ENCODE peak calls at places on chromosomes 12 and 14, in eight cellular contexts. U is tibial nerve, X is A549, M is ovary, V is K562, E is GM12878, N is suprapubic skin, H is esophagus muscularis mucosa. A is an unnamed sample.

GRCh38 chr14:77097006-77097688 is 911 bp upstream of the CIPC start:
- DNase-seq in U (no peak), X (no peak), M (no peak), V (no peak), E (no peak), N (no peak), H (no peak), A (no peak)

GRCh38 chr12:14618990-14619389 is 51.3 kb upstream of the PLBD1 start:
- DNase-seq in U (no peak), X (peak), M (no peak), V (no peak), E (no peak), N (no peak), H (no peak), A (no peak)

GRCh38 chr12:29962276-29963035 is 178.7 kb upstream of the TMTC1 start:
- DNase-seq in U (no peak), X (no peak), M (no peak), V (no peak), E (no peak), N (no peak), H (no peak), A (no peak)

GRCh38 chr14:38618514-38618913 is 362.6 kb upstream of the CLEC14A start:
- DNase-seq in U (no peak), X (no peak), M (no peak), V (no peak), E (no peak), N (no peak), H (no peak), A (no peak)

GRCh38 chr12:26188132-26188531 is 7.2 kb upstream of the SSPN start:
- DNase-seq in U (no peak), X (no peak), M (no peak), V (no peak), E (no peak), N (no peak), H (no peak), A (no peak)

GRCh38 chr12:12562016-12562483 is 613 bp downstream of the DUSP16 start:
- DNase-seq in U (no peak), X (no peak), M (no peak), V (peak), E (no peak), N (peak), H (no peak), A (no peak)

GRCh38 chr12:131385313-131386166 is 325.4 kb upstream of the SFSWAP start:
- DNase-seq in U (no peak), X (no peak), M (peak), V (no peak), E (no peak), N (no peak), H (no peak), A (peak)

GRCh38 chr14:72678360-72678759 is 215.5 kb downstream of the DPF3 start:
- DNase-seq in U (no peak), X (no peak), M (no peak), V (no peak), E (no peak), N (no peak), H (no peak), A (no peak)

GRCh38 chr12:46358325-46358700 is 14.3 kb downstream of the SLC38A2 start:
- DNase-seq in U (no peak), X (no peak), M (no peak), V (no peak), E (no peak), N (no peak), H (no peak), A (no peak)

GRCh38 chr14:105646175-105646574 is 119.8 kb downstream of the TMEM121 start:
- DNase-seq in U (no peak), X (no peak), M (no peak), V (no peak), E (no peak), N (no peak), H (no peak), A (peak)

GRCh38 chr12:6468283-6468575 is 2.2 kb downstream of the VAMP1 start:
- DNase-seq in U (no peak), X (no peak), M (no peak), V (no peak), E (no peak), N (no peak), H (no peak), A (no peak)

GRCh38 chr14:68621400-68622365 is 171.2 kb downstream of the ZFP36L1 start:
- DNase-seq in U (no peak), X (no peak), M (peak), V (no peak), E (no peak), N (peak), H (peak), A (no peak)

GRCh38 chr12:39329015-39329414 is 113.9 kb downstream of the KIF21A start:
- DNase-seq in U (no peak), X (no peak), M (no peak), V (no peak), E (no peak), N (no peak), H (no peak), A (no peak)

GRCh38 chr12:107651867-107652449 is 33.6 kb upstream of the PWP1 start:
- DNase-seq in U (no peak), X (no peak), M (no peak), V (no peak), E (no peak), N (no peak), H (no peak), A (no peak)
- TF ChIP-seq EP300 in U (no peak), X (no peak), M (no peak), V (no peak), E (no peak), N (no peak), H (no peak), A (no peak)

GRCh38 chr14:103522649-103523582 is at the start of gene CKB:
- DNase-seq in U (no peak), X (peak), M (peak), V (peak), E (no peak), N (peak), H (no peak), A (no peak)
- H3K4me3 ChIP-seq in U (peak), X (peak), M (peak), V (peak), E (peak), N (peak), H (peak), A (peak)

DNA sequence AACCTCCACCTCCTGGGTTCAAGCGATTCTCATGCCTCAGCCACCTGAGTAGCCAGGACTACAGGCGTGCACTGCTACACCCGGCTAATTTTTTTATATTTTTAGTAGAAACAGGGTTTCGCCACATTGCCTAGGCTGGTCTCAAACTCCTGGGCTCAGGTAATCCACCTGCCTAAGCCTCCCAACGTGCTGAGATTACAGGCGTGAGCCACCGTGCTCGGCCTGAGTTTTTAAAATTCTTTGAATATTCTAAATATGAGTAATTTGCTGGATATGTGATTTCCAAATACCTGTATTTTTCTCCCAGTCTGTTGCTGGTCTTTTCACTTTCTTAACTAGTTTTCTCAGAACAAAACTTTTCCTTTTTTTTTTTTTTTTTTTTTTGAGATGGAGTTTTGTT is 27.4 kb downstream of the GIT2 start:
- DNase-seq in U (no peak), X (no peak), M (no peak), V (no peak), E (no peak), N (no peak), H (no peak), A (no peak)
- TF ChIP-seq EP300 in U (no peak), X (no peak), M (no peak), V (no peak), E (no peak), N (no peak), H (no peak), A (no peak)

DNA sequence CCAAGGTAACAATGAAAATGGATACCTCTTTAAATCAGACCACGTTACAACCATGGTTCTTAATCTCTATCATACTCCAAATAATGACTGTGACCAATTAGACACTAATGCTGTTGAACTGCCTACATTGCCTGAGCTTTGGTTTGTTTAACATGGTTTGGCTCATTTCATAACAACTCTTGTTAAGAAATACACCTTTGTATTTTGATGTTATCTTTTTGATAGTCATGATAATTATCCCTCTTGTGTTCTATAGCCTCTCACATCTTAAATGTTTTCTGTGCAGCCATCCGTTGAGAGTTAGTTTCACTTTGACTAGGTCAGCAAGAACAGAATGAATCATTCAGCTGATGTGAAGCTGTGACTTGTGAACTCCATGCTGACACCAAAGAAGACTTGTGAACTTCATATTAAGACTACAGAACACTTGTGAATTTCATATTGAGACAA is 75.5 kb upstream of the RERGL start:
- DNase-seq in U (no peak), X (no peak), M (no peak), V (no peak), E (peak), N (no peak), H (no peak), A (no peak)
- H3K4me3 ChIP-seq in U (no peak), X (no peak), M (no peak), V (no peak), E (no peak), N (peak), H (peak), A (no peak)

DNA sequence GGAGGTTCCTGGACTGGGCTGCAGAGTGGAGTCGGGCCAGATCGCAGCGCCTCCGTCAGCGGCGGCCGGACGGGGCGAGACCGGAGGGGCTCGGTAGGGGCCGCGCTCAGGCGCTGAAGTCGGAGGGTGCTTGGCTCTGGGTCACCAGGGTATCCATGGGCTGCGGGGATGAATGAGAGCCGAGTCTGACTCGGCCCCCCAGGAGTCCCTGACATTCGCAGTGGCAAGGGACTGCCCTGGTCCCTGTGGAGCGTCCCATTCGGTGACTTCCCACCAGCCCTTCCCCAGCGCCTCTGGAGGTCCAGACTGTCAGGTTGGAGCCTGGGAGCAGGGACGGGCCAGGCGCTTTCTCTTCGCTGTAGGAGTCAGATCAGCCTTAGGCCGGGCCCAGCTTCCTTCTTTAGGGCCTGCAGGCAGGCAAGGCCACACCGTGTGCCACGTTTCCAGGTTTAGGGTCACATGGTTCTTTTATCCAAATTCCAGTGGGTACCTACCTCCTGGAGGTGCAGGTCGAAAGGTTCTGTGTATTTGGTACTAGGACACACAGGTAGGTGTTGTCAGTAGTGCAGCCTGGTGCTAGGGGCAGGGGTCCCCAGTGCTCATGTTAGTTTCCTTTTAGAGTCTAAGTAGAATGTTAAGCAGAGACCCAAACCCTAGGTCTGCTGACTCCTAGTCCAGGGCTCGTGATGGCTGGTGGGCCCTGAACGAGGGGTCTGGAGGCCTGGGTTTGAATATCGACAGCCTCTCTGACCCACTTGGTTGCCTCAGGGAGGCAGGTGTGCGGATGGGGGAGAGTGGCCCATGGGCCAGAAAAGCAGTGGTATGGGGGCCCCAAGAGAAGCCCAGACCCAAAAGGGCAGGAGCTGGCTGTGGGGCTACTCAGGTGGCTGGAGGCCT is 1.2 kb upstream of the SLC25A29 start:
- DNase-seq in U (no peak), X (no peak), M (peak), V (no peak), E (no peak), N (no peak), H (no peak), A (peak)
- TF ChIP-seq EP300 in U (no peak), X (no peak), M (no peak), V (no peak), E (no peak), N (no peak), H (no peak), A (no peak)